ENCODE peak calls at places on chromosomes 7 and 10, in nine cellular contexts. Z, X, G, Q, T, C, S, Y and R are unnamed samples.
A peak's percentile ranks its signal among the peaks of the same experiment; 100 is the strongest.

GRCh38 chr7:135761751-135762488 is 13.3 kb upstream of the FAM180A start:
- DNase-seq in Z (no peak), X (no peak), G (no peak), Q (no peak), T (no peak), C (peak; percentile 76), S (no peak), Y (peak; percentile 28), R (peak; percentile 85)

GRCh38 chr10:123069271-123069670 is 60.5 kb downstream of the ACADSB start:
- DNase-seq in Z (no peak), X (no peak), G (no peak), Q (no peak), T (no peak), C (no peak), S (no peak), Y (no peak), R (no peak)

GRCh38 chr10:129767751-129768150 is 196.3 kb downstream of the EBF3 start:
- DNase-seq in Z (no peak), X (no peak), G (peak; percentile 3), Q (no peak), T (no peak), C (peak; percentile 27), S (no peak), Y (no peak), R (no peak)

GRCh38 chr7:45196374-45196773 is 38.8 kb downstream of the RAMP3 start:
- DNase-seq in Z (no peak), X (no peak), G (no peak), Q (no peak), T (peak; percentile 47), C (no peak), S (no peak), Y (no peak), R (no peak)

GRCh38 chr10:3805227-3805790 is 20.3 kb upstream of the KLF6 start:
- DNase-seq in Z (no peak), X (peak; percentile 81), G (no peak), Q (no peak), T (no peak), C (peak; percentile 69), S (peak; percentile 30), Y (no peak), R (peak; percentile 97)

GRCh38 chr7:32154797-32155196 is 84.6 kb upstream of the PDE1C start:
- DNase-seq in Z (no peak), X (no peak), G (no peak), Q (no peak), T (no peak), C (no peak), S (no peak), Y (no peak), R (peak; percentile 77)

GRCh38 chr7:115218076-115218475 is 296.2 kb downstream of the MDFIC start:
- DNase-seq in Z (no peak), X (no peak), G (no peak), Q (no peak), T (no peak), C (no peak), S (no peak), Y (no peak), R (no peak)

GRCh38 chr7:135536160-135536559 is 21.6 kb upstream of the NUP205 start:
- DNase-seq in Z (no peak), X (no peak), G (no peak), Q (no peak), T (no peak), C (no peak), S (no peak), Y (peak; percentile 10), R (peak; percentile 64)

GRCh38 chr7:78588393-78588792 is 789.8 kb downstream of the PHTF2 start:
- DNase-seq in Z (no peak), X (no peak), G (no peak), Q (no peak), T (no peak), C (no peak), S (no peak), Y (no peak), R (no peak)

GRCh38 chr7:55160539-55160938 is 141.7 kb downstream of the EGFR start:
- DNase-seq in Z (peak; percentile 65), X (no peak), G (no peak), Q (no peak), T (no peak), C (no peak), S (no peak), Y (no peak), R (peak; percentile 79)

GRCh38 chr7:148485618-148486017 is 104.9 kb upstream of the C7orf33 start:
- DNase-seq in Z (no peak), X (no peak), G (no peak), Q (no peak), T (no peak), C (no peak), S (no peak), Y (no peak), R (no peak)

GRCh38 chr10:74151879-74152722 is 1.1 kb downstream of the ADK start:
- DNase-seq in Z (no peak), X (no peak), G (no peak), Q (no peak), T (no peak), C (no peak), S (no peak), Y (no peak), R (no peak)